ENCODE peak calls at places on chromosome X, in six cellular contexts. One of them, this sample, is unnamed.

GRCh38 chrX:13389501-13389900 is 69.6 kb upstream of the ATXN3L start:
- DNase-seq in neural progenitor cell: peak; percentile 16
- DNase-seq in esophagus muscularis mucosa: no peak
- DNase-seq in progenitor cell of endocrine pancreas: no peak
- DNase-seq in sigmoid colon: no peak
- DNase-seq in ELF-1: no peak
- DNase-seq in this sample: no peak

GRCh38 chrX:134181261-134181660 is 55.7 kb upstream of the CCDC160 start:
- DNase-seq in progenitor cell of endocrine pancreas: no peak
- DNase-seq in ELF-1: peak; percentile 87
- DNase-seq in neural progenitor cell: peak; percentile 67
- DNase-seq in sigmoid colon: no peak
- DNase-seq in esophagus muscularis mucosa: no peak
- DNase-seq in this sample: no peak

GRCh38 chrX:17967888-17968287 is 106.8 kb upstream of the RAI2 start:
- DNase-seq in sigmoid colon: no peak
- DNase-seq in neural progenitor cell: peak; percentile 38
- DNase-seq in ELF-1: peak; percentile 5
- DNase-seq in esophagus muscularis mucosa: no peak
- DNase-seq in progenitor cell of endocrine pancreas: no peak
- DNase-seq in this sample: no peak

GRCh38 chrX:151175283-151176062 is 911 bp upstream of the GPR50 start:
- DNase-seq in neural progenitor cell: peak; percentile 45
- DNase-seq in esophagus muscularis mucosa: no peak
- DNase-seq in ELF-1: peak; percentile 45
- DNase-seq in sigmoid colon: no peak
- DNase-seq in progenitor cell of endocrine pancreas: no peak
- DNase-seq in this sample: no peak

GRCh38 chrX:15277594-15277993 is 7.7 kb upstream of the ASB9 start:
- DNase-seq in esophagus muscularis mucosa: no peak
- DNase-seq in ELF-1: no peak
- DNase-seq in neural progenitor cell: no peak
- DNase-seq in sigmoid colon: no peak
- DNase-seq in progenitor cell of endocrine pancreas: no peak
- DNase-seq in this sample: no peak

GRCh38 chrX:149940015-149940716 is 1.9 kb upstream of the EOLA2 start:
- DNase-seq in esophagus muscularis mucosa: peak; percentile 98
- DNase-seq in neural progenitor cell: peak; percentile 92
- DNase-seq in ELF-1: peak; percentile 100
- DNase-seq in progenitor cell of endocrine pancreas: peak; percentile 65
- DNase-seq in sigmoid colon: peak; percentile 99
- DNase-seq in this sample: peak; percentile 97

GRCh38 chrX:49176421-49177326 is 5.0 kb downstream of the PLP2 start:
- DNase-seq in progenitor cell of endocrine pancreas: no peak
- DNase-seq in esophagus muscularis mucosa: no peak
- DNase-seq in neural progenitor cell: no peak
- DNase-seq in sigmoid colon: peak; percentile 67
- DNase-seq in ELF-1: no peak
- DNase-seq in this sample: no peak

GRCh38 chrX:22666441-22666840 is 333.3 kb upstream of the DDX53 start:
- DNase-seq in sigmoid colon: no peak
- DNase-seq in progenitor cell of endocrine pancreas: no peak
- DNase-seq in neural progenitor cell: peak; percentile 29
- DNase-seq in ELF-1: peak; percentile 79
- DNase-seq in esophagus muscularis mucosa: no peak
- DNase-seq in this sample: peak; percentile 61

GRCh38 chrX:13283968-13284914 is 35.6 kb downstream of the ATXN3L start:
- DNase-seq in neural progenitor cell: peak; percentile 75
- DNase-seq in sigmoid colon: no peak
- DNase-seq in progenitor cell of endocrine pancreas: no peak
- DNase-seq in esophagus muscularis mucosa: no peak
- DNase-seq in ELF-1: peak; percentile 39
- DNase-seq in this sample: peak; percentile 89

GRCh38 chrX:152640039-152640818 is 2.5 kb downstream of the GABRQ start:
- DNase-seq in sigmoid colon: no peak
- DNase-seq in esophagus muscularis mucosa: peak; percentile 37
- DNase-seq in neural progenitor cell: no peak
- DNase-seq in ELF-1: no peak
- DNase-seq in progenitor cell of endocrine pancreas: no peak
- DNase-seq in this sample: peak; percentile 33

GRCh38 chrX:149074429-149074828 is 430.7 kb downstream of the IDS start:
- DNase-seq in progenitor cell of endocrine pancreas: no peak
- DNase-seq in sigmoid colon: no peak
- DNase-seq in ELF-1: peak; percentile 14
- DNase-seq in esophagus muscularis mucosa: peak; percentile 81
- DNase-seq in neural progenitor cell: no peak
- DNase-seq in this sample: peak; percentile 75

GRCh38 chrX:88903989-88904718 is 157.1 kb downstream of the CPXCR1 start:
- DNase-seq in sigmoid colon: no peak
- DNase-seq in neural progenitor cell: no peak
- DNase-seq in progenitor cell of endocrine pancreas: no peak
- DNase-seq in esophagus muscularis mucosa: no peak
- DNase-seq in ELF-1: no peak
- DNase-seq in this sample: no peak

GRCh38 chrX:129622757-129623301 is 31.9 kb downstream of the APLN start:
- DNase-seq in sigmoid colon: peak; percentile 14
- DNase-seq in esophagus muscularis mucosa: no peak
- DNase-seq in ELF-1: peak; percentile 94
- DNase-seq in neural progenitor cell: peak; percentile 74
- DNase-seq in progenitor cell of endocrine pancreas: no peak
- DNase-seq in this sample: no peak